ENCODE peak calls at places on chromosome 17, in four cellular contexts. P, B, I and J are unnamed samples.

GRCh38 chr17:28968269-28968913 is 17.1 kb upstream of the PHF12 start:
- DNase-seq in B (no peak), P (no peak), I (no peak), J (no peak)

GRCh38 chr17:40175928-40176327 is 1.3 kb upstream of the RAPGEFL1 start:
- DNase-seq in B (no peak), I (no peak), P (no peak), J (no peak)

GRCh38 chr17:16428098-16428882 is 12.9 kb downstream of the TRPV2 start:
- DNase-seq in I (no peak), B (no peak), P (peak; percentile 43), J (peak; percentile 94)

GRCh38 chr17:70423562-70423961 is 254.2 kb downstream of the KCNJ2 start:
- DNase-seq in I (no peak), P (no peak), B (no peak), J (no peak)

GRCh38 chr17:75848523-75849303 is 4.5 kb upstream of the UNC13D start:
- DNase-seq in P (peak; percentile 78), B (peak; percentile 51), I (peak; percentile 80), J (peak; percentile 94)

GRCh38 chr17:60959696-60960095 is 282.0 kb downstream of the BCAS3 start:
- DNase-seq in B (no peak), I (no peak), P (no peak), J (no peak)

GRCh38 chr17:77385750-77386501 is 245.2 kb downstream of the SEC14L1 start:
- DNase-seq in B (no peak), P (no peak), I (no peak), J (no peak)

GRCh38 chr17:67833946-67834631 is 8.8 kb downstream of the BPTF start:
- DNase-seq in I (no peak), P (no peak), B (no peak), J (no peak)

GRCh38 chr17:39223907-39224777 is 1.6 kb downstream of the STAC2 start:
- DNase-seq in P (no peak), I (no peak), B (no peak), J (no peak)

GRCh38 chr17:38710985-38711384 is 5.9 kb downstream of the MLLT6 start:
- DNase-seq in B (no peak), I (no peak), P (no peak), J (no peak)

GRCh38 chr17:82868715-82869131 is 28.9 kb upstream of the ZNF750 start:
- DNase-seq in B (no peak), P (no peak), I (no peak), J (no peak)

GRCh38 chr17:64328875-64329405 is 61.7 kb downstream of the PECAM1 start:
- DNase-seq in B (no peak), P (no peak), I (no peak), J (no peak)

GRCh38 chr17:64448665-64449512 is at the start of gene MILR1:
- DNase-seq in B (peak; percentile 100), I (peak; percentile 64), P (no peak), J (peak; percentile 97)

GRCh38 chr17:55398689-55399088 is 22.9 kb downstream of the MMD start:
- DNase-seq in B (no peak), P (no peak), I (no peak), J (no peak)

GRCh38 chr17:5762191-5762590 is 177.9 kb upstream of the NLRP1 start:
- DNase-seq in B (no peak), P (no peak), I (no peak), J (no peak)

GRCh38 chr17:38883592-38884526 is 14.0 kb downstream of the LASP1 start:
- DNase-seq in P (no peak), B (no peak), I (no peak), J (no peak)

GRCh38 chr17:80566054-80566400 is 21.4 kb downstream of the RPTOR start:
- DNase-seq in I (no peak), P (no peak), B (no peak), J (no peak)

GRCh38 chr17:35240861-35241260 is 2.0 kb upstream of the SLFN5 start:
- DNase-seq in I (no peak), P (no peak), B (no peak), J (no peak)

GRCh38 chr17:80605326-80606066 is 60.9 kb downstream of the RPTOR start:
- DNase-seq in I (peak; percentile 92), B (no peak), P (peak; percentile 5), J (peak; percentile 81)

GRCh38 chr17:58391302-58391984 is 25.9 kb downstream of the RNF43 start:
- DNase-seq in B (no peak), P (no peak), I (no peak), J (no peak)

GRCh38 chr17:32490101-32490482 is 3.3 kb downstream of the CDK5R1 start:
- DNase-seq in I (peak; percentile 36), P (peak; percentile 10), B (no peak), J (no peak)

GRCh38 chr17:36602030-36602737 is 801 bp downstream of the MRM1 start:
- DNase-seq in I (peak; percentile 29), P (no peak), B (no peak), J (peak; percentile 65)

GRCh38 chr17:76365256-76365903 is 11.7 kb upstream of the PRPSAP1 start:
- DNase-seq in P (no peak), I (peak; percentile 58), B (no peak), J (peak; percentile 41)

GRCh38 chr17:7707858-7708750 is 3.1 kb downstream of the EFNB3 start:
- DNase-seq in B (no peak), P (no peak), I (no peak), J (no peak)

GRCh38 chr17:74759243-74759801 is 10.9 kb downstream of the NHERF1 start:
- DNase-seq in B (peak; percentile 92), P (peak; percentile 51), I (peak; percentile 81), J (no peak)

GRCh38 chr17:83189673-83190385 is 110.4 kb downstream of the METRNL start:
- DNase-seq in P (no peak), B (no peak), I (no peak), J (no peak)

GRCh38 chr17:76442341-76443338 is 10.3 kb downstream of the UBE2O start:
- DNase-seq in B (peak; percentile 15), P (no peak), I (peak; percentile 51), J (no peak)

GRCh38 chr17:62032480-62032879 is 32.6 kb downstream of the MED13 start:
- DNase-seq in B (no peak), I (no peak), P (no peak), J (no peak)

GRCh38 chr17:66135219-66135618 is 56.7 kb downstream of the CEP112 start:
- DNase-seq in I (peak; percentile 58), P (no peak), B (no peak), J (no peak)

GRCh38 chr17:58969612-58970011 is 137.1 kb downstream of the TRIM37 start:
- DNase-seq in B (no peak), I (no peak), P (no peak), J (no peak)

GRCh38 chr17:42667088-42667951 is 8.2 kb downstream of the TUBG2 start:
- DNase-seq in I (no peak), B (no peak), P (no peak), J (no peak)

GRCh38 chr17:83098241-83099085 is 19.1 kb downstream of the METRNL start:
- DNase-seq in I (no peak), B (no peak), P (no peak), J (no peak)

GRCh38 chr17:55283256-55283965 is 18.7 kb downstream of the HLF start:
- DNase-seq in B (no peak), I (no peak), P (no peak), J (no peak)

GRCh38 chr17:78325076-78325712 is 34.7 kb downstream of the SOCS3 start:
- DNase-seq in P (no peak), I (no peak), B (no peak), J (peak; percentile 19)

GRCh38 chr17:51853857-51854256 is 304.7 kb downstream of the CA10 start:
- DNase-seq in I (no peak), B (no peak), P (no peak), J (no peak)

GRCh38 chr17:29124135-29124930 is 55.9 kb downstream of the MYO18A start:
- DNase-seq in P (peak; percentile 34), I (peak; percentile 67), B (peak; percentile 84), J (peak; percentile 86)

GRCh38 chr17:64148017-64148631 is 18.2 kb upstream of the ERN1 start:
- DNase-seq in I (peak; percentile 37), B (no peak), P (no peak), J (peak; percentile 53)

GRCh38 chr17:65324574-65324973 is 187.4 kb downstream of the RGS9 start:
- DNase-seq in I (no peak), P (no peak), B (no peak), J (no peak)

GRCh38 chr17:74768069-74768762 is 7.9 kb downstream of the NAT9 start:
- DNase-seq in P (no peak), B (no peak), I (no peak), J (no peak)